ENCODE peak calls at places on chromosome 12, in four cellular contexts. Y is PC-3, A is GM20000, R is body of pancreas. E is an unnamed sample.

GRCh38 chr12:1130164-1130563 is 139.1 kb downstream of the ERC1 start:
- DNase-seq in R (peak; percentile 74), A (no peak), Y (peak; percentile 30), E (no peak)

GRCh38 chr12:20434993-20435392 is 66.7 kb downstream of the PDE3A start:
- DNase-seq in Y (no peak), A (no peak), R (no peak), E (no peak)

GRCh38 chr12:100326208-100326607 is 30.7 kb upstream of the SLC17A8 start:
- DNase-seq in Y (no peak), A (no peak), R (no peak), E (no peak)

GRCh38 chr12:2082321-2082720 is 29.5 kb downstream of the CACNA1C start:
- DNase-seq in Y (no peak), R (peak; percentile 58), A (no peak), E (no peak)

GRCh38 chr12:75774309-75775052 is 257.1 kb downstream of the PHLDA1 start:
- DNase-seq in R (no peak), Y (no peak), A (no peak), E (no peak)

GRCh38 chr12:7884687-7885086 is 12.0 kb upstream of the SLC2A14 start:
- DNase-seq in A (no peak), R (no peak), Y (no peak), E (no peak)

GRCh38 chr12:50205648-50206047 is 38.5 kb upstream of the CERS5 start:
- DNase-seq in R (no peak), Y (no peak), A (no peak), E (no peak)

GRCh38 chr12:111168009-111168786 is 200.7 kb downstream of the PHETA1 start:
- DNase-seq in A (no peak), R (no peak), Y (no peak), E (no peak)

GRCh38 chr12:96235497-96235826 is 41.3 kb downstream of the ELK3 start:
- DNase-seq in Y (no peak), A (no peak), R (no peak), E (no peak)

DNA sequence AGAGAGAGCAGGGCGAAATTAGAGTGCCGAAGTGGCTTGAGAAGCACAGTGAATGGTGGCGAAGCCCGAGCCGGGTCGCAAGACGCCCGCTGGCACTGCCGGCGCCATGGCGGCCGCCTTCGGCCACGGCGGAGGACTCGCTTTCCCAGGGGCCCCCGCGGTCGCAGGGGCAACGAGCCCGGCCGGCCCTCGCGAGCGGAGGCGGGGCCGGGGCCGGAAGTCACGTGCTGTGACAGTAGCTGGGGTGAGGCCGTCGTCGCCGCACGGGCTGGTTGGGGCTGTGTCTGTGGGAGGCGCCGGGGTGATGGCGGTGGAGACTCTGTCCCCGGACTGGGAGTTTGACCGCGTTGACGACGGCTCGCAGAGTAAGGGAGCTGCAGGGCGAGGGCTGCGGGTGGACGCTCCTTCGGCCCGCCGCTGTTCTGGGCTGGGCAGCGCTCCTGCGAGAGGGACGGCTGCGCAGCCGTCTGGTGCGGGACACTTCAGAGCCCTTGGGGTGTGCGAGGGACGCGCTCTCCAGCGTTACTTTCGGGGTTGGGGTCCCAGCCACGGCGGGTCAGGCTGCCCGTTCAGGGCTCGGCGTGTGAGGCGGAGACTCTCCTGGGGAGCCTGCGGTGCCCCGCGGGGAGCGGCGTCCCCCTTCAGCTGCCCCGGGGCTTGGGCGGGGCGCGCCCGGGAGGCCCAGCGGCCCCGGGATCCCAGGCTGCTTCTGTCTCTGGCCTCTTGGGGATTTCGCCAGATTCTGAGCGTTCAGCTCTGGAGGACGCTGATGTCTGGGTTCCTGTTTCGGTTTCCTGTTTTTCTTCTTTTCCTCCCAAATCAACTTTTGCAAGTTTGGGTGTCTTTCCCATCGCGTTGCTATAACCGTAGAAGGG is at the start of gene WASHC4:
- DNase-seq in R (peak; percentile 94), Y (peak; percentile 97), A (peak; percentile 99), E (peak; percentile 96)
- TF ChIP-seq CTCF in R (no peak), Y (no peak), A (no peak), E (no peak)

GRCh38 chr12:92947589-92948215 is 18.6 kb upstream of the EEA1 start:
- DNase-seq in Y (no peak), A (no peak), R (no peak), E (no peak)
- TF ChIP-seq CTCF in Y (no peak), A (no peak), R (no peak), E (no peak)

DNA sequence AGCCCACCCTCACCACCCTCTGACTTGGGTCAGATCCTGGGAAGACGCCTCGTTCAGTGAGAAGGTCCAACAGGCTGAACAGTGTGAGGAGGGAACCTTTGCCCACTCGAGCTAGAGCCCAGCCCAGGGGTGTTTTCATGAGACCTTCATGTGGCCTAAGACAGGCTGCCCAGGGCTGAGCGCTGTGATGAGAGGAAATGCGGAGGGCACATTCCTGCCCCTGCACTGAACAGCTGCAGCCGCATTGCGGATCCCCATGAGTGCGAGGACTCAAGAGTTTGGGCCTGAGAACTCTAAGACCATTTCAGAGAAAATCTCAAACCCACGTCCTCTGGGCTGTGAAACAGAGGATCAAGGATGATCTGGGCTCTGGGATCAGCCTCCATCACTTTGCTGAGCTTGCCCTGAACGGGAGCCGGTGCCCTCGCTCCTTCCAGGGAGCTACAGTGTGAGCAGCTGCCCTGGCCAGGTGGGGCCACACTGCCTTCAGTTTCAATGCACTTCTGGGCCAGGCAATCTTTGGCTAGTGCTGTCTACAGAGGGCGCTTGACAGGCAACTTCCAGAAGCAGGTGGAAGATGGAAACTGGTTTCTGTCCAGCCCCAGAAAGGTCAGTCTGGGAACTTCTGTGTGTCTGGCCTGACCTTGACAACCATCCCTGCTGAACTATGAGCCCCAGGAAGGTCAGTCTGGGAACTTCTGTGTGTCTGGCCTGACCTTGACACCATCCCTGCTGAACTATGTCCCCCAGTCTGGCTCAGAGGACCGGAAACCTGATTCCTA is 43.5 kb upstream of the P2RX7 start:
- DNase-seq in Y (no peak), R (peak; percentile 26), A (peak; percentile 19), E (no peak)
- TF ChIP-seq CTCF in Y (peak; percentile 42), R (no peak), A (no peak), E (no peak)

GRCh38 chr12:68871396-68871795 is 61.6 kb downstream of the CPM start:
- DNase-seq in Y (no peak), R (no peak), A (no peak), E (no peak)

GRCh38 chr12:68870011-68870410 is 62.0 kb downstream of the MDM2 start:
- DNase-seq in A (no peak), R (no peak), Y (no peak), E (no peak)

GRCh38 chr12:68870443-68870842 is 62.5 kb downstream of the MDM2 start:
- DNase-seq in A (no peak), R (no peak), Y (no peak), E (no peak)

GRCh38 chr12:68873316-68873715 is 59.7 kb downstream of the CPM start:
- DNase-seq in R (no peak), Y (no peak), A (no peak), E (no peak)

GRCh38 chr12:68871899-68872298 is 61.1 kb downstream of the CPM start:
- DNase-seq in A (peak; percentile 9), Y (peak; percentile 62), R (no peak), E (no peak)
- TF ChIP-seq CTCF in A (peak; percentile 9), Y (peak; percentile 76), R (no peak), E (no peak)

DNA sequence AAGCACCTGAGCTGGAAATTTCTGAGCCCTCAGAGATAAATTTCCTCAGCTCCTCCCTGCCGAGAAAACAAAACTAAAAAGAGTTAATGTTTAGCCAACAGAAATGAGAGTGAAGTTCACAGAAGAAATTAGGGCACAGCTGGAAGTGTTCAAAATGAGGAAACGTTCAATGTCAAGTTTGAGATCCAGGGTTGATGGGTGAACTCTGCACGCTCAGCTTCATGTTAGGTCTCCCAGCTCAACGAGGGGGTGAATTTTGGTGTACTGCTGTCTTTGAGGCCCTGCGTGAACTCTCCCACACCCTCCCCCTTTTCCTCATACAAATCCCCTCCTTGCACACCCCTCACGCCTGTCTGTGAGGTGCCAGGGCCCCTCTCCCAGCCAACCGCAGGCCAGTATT is 13.3 kb upstream of the OAS3 start:
- DNase-seq in R (no peak), A (no peak), Y (no peak), E (no peak)
- TF ChIP-seq CTCF in R (no peak), A (no peak), Y (no peak), E (no peak)

GRCh38 chr12:23528316-23528715 is 421.2 kb downstream of the SOX5 start:
- DNase-seq in A (no peak), R (no peak), Y (no peak), E (no peak)
- TF ChIP-seq CTCF in A (no peak), R (no peak), Y (no peak), E (no peak)

DNA sequence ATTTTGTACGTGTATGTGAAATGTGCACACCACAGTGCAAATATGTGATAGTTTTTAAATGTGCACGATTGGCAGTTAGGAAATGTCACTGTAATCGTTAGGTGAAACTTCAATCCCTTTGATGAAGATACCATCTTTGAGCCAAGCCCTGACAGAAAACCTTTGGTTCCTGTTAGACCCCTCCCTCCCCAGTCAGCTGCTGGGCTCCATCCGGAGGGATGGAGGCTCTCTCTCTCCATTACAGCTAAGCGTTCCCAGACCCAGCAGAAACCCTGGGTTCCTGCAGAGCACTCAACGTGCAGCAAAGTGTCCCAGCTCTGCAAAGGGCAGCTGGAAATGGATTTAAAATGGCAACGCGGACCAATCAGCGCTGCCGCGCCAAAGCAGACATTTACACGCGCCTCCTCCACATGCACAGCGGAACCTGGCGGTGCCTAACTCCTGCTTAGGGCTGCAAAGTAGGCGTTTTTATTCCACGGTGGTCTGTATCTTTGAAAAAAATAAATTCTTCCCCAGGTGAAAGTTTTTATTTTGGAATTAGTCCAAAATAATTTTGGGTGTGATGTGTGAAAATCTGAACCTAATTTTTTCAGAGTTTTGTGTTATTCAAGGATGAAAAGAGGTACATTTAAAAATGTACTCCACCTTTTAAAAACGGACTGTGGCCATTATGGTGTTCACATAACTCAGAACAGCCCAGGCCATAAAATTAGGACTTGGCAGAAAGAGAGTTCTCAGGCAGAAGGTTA is 1.4 kb upstream of the HMGA2 start:
- DNase-seq in A (peak; percentile 49), R (peak; percentile 2), Y (peak; percentile 82), E (no peak)
- TF ChIP-seq CTCF in A (no peak), R (no peak), Y (peak; percentile 13), E (no peak)

DNA sequence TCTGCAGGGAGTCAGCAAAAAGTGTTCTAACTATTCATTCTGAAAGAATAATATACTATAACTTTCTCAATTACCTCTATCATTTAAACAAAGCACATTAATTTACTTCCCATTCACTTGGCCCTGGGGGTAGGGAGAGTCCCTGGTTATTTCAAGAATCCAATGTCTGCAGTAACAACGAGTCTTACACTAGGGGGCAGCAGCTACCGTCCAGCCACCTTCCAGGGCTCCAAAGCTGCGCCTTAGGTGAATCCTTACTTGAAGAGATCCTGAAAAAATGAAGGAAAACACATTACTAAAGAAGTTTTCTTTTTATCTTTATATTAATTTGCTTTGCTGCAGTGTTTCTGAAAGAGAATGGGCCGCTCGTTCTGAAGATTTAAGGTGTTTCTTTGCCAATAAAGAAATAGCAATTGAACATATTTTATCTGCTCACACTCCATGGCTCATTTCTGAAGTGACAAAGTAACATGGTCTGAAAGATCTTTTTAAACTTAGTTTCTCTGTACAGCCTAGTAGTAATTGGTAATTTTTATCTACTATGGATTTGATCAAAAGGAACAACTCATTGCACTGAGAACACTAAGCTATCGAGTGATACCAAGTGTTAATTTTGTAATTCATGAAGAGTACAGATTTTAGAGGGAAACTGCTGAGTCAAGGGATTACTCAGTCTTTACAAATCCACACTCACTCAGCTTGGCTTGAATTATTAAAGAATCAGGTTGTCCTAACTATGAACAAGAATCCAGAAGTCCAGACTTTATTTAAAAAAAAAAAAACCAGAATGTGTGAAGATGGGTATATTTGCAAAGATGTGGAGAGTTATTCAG is 27.6 kb downstream of the BHLHE41 start:
- DNase-seq in A (peak; percentile 77), Y (peak; percentile 93), R (peak; percentile 69), E (peak; percentile 87)
- TF ChIP-seq CTCF in A (peak; percentile 67), Y (peak; percentile 99), R (peak; percentile 89), E (peak; percentile 78)

E was measured in RWPE1.